ENCODE peak calls at places on chromosomes 6 and 20, in four cellular contexts. Q is fibroblast of lung; L is activated CD4-positive, alpha-beta T cell treated with anti-CD3 and anti-CD28 coated beads for 4 hours; V is stimulated activated CD4-positive, alpha-beta T cell treated with anti-CD3 and anti-CD28 coated beads, Interleukin-2, amount 100 ng/mL, for 48 hours. C is an unnamed sample.

GRCh38 chr6:22747576-22747975 is 178.2 kb downstream of the HDGFL1 start:
- DNase-seq in Q (peak), L (no peak), V (no peak), C (no peak)

GRCh38 chr6:143061597-143062385 is 1.1 kb downstream of the AIG1 start:
- DNase-seq in Q (no peak), L (no peak), V (no peak), C (no peak)

GRCh38 chr20:20567712-20568111 is 144.7 kb downstream of the RALGAPA2 start:
- DNase-seq in Q (no peak), L (no peak), V (no peak), C (no peak)

GRCh38 chr6:22145823-22146379 is 150.9 kb downstream of the PRL start:
- DNase-seq in Q (peak), L (no peak), V (no peak), C (no peak)

GRCh38 chr6:37538107-37538506 is 38.4 kb upstream of the CCDC167 start:
- DNase-seq in Q (no peak), L (no peak), V (no peak), C (no peak)

GRCh38 chr6:98945311-98946005 is 2.3 kb downstream of the FBXL4 start:
- DNase-seq in Q (no peak), L (no peak), V (no peak), C (no peak)

GRCh38 chr6:13846841-13847240 is 32.5 kb upstream of the MCUR1 start:
- DNase-seq in Q (no peak), L (no peak), V (no peak), C (no peak)

GRCh38 chr6:135877666-135878065 is 26.2 kb downstream of the PDE7B start:
- DNase-seq in Q (no peak), L (no peak), V (no peak), C (no peak)

GRCh38 chr6:30259140-30260035 is 46.2 kb upstream of the TRIM26 start:
- DNase-seq in Q (peak), L (peak), V (peak), C (peak)

GRCh38 chr6:43824741-43825064 is 54.7 kb downstream of the VEGFA start:
- DNase-seq in Q (peak), L (no peak), V (no peak), C (no peak)

GRCh38 chr20:9018346-9018745 is 50.5 kb upstream of the PLCB4 start:
- DNase-seq in Q (no peak), L (no peak), V (no peak), C (no peak)

GRCh38 chr6:167930300-167930699 is 67.2 kb upstream of the KIF25 start:
- DNase-seq in Q (peak), L (no peak), V (no peak), C (no peak)

GRCh38 chr6:116557863-116558262 is 4.3 kb downstream of the CALHM4 start:
- DNase-seq in Q (peak), L (no peak), V (no peak), C (no peak)

GRCh38 chr6:132734694-132735236 is 20.9 kb upstream of the VNN1 start:
- DNase-seq in Q (peak), L (no peak), V (no peak), C (no peak)

GRCh38 chr6:80480478-80481157 is 374.1 kb downstream of the BCKDHB start:
- DNase-seq in Q (no peak), L (no peak), V (no peak), C (no peak)

GRCh38 chr20:56194042-56194441 is 54.5 kb upstream of the MC3R start:
- DNase-seq in Q (no peak), L (no peak), V (no peak), C (no peak)

GRCh38 chr6:35319346-35320030 is 21.9 kb downstream of the DEF6 start:
- DNase-seq in Q (no peak), L (no peak), V (no peak), C (no peak)

GRCh38 chr20:47343007-47343472 is 13.5 kb downstream of the ZMYND8 start:
- DNase-seq in Q (peak), L (no peak), V (no peak), C (no peak)

C was measured in stimulated activated naive CD4-positive, alpha-beta T cell treated with Interleukin-2 at 50 U/mL for 16 hours.